ENCODE peak calls at places on chromosomes 16 and 17, in four cellular contexts. Y is breast epithelium; R is PC-3; T is CD8-positive, alpha-beta T cell. S is an unnamed sample. For H3K27me3, the result is how much of the 10 kb centered on the place peaks cover.

GRCh38 chr17:82497483-82498405 is 21.8 kb upstream of the FOXK2 start:
- DNase-seq in Y (no peak), R (peak), T (peak), S (no peak)

GRCh38 chr16:81836279-81837054 is 57.4 kb downstream of the PLCG2 start:
- DNase-seq in Y (no peak), R (no peak), T (no peak), S (no peak)

GRCh38 chr17:76394166-76394565 is 9.8 kb downstream of the SPHK1 start:
- DNase-seq in Y (no peak), R (peak), T (no peak), S (no peak)

GRCh38 chr16:81180578-81180977 is 57.9 kb upstream of the BCO1 start:
- DNase-seq in Y (no peak), R (no peak), T (no peak), S (no peak)

GRCh38 chr16:81480856-81481821 is 36.5 kb downstream of the CMIP start:
- DNase-seq in Y (no peak), R (no peak), T (no peak), S (no peak)

GRCh38 chr17:77455111-77455877 is 314.5 kb downstream of the SEC14L1 start:
- DNase-seq in Y (no peak), R (no peak), T (no peak), S (no peak)

GRCh38 chr17:8408371-8408770 is 10.7 kb upstream of the RNF222 start:
- DNase-seq in Y (no peak), R (peak), T (no peak), S (no peak)

GRCh38 chr16:66604376-66605176 is at the start of gene CMTM3:
- DNase-seq in Y (no peak), R (peak), T (peak), S (no peak)

GRCh38 chr16:86091976-86092375 is 193.0 kb downstream of the IRF8 start:
- DNase-seq in Y (peak), R (no peak), T (no peak), S (peak)

GRCh38 chr16:3145660-3146059 is 10.8 kb downstream of the ZNF213 start:
- DNase-seq in Y (no peak), R (no peak), T (no peak), S (no peak)

GRCh38 chr17:63247706-63248105 is 198.4 kb downstream of the CYB561 start:
- DNase-seq in Y (no peak), R (no peak), T (no peak), S (no peak)

GRCh38 chr17:79164408-79164807 is 89.8 kb downstream of the ENGASE start:
- DNase-seq in Y (no peak), R (no peak), T (no peak), S (no peak)

GRCh38 chr16:12752159-12752558 is 51.5 kb downstream of the CPPED1 start:
- DNase-seq in Y (no peak), R (no peak), T (no peak), S (no peak)

GRCh38 chr16:3058173-3059030 is 7.0 kb upstream of the IL32 start:
- DNase-seq in Y (peak), R (peak), T (peak), S (peak)

GRCh38 chr17:75517277-75517865 is 1.0 kb downstream of the TSEN54 start:
- DNase-seq in Y (no peak), R (peak), T (peak), S (no peak)

GRCh38 chr17:76266244-76266938 is 1.2 kb downstream of the UBALD2 start:
- DNase-seq in Y (no peak), R (no peak), T (no peak), S (no peak)

GRCh38 chr17:66393038-66393437 is 90.6 kb downstream of the PRKCA start:
- DNase-seq in Y (no peak), R (no peak), T (no peak), S (no peak)

GRCh38 chr17:48526986-48527741 is 3.6 kb downstream of the HOXB1 start:
- DNase-seq in Y (no peak), R (no peak), T (peak), S (no peak)

GRCh38 chr17:75317671-75318070 is 28.4 kb upstream of the SLC25A19 start:
- DNase-seq in Y (no peak), R (no peak), T (no peak), S (no peak)

GRCh38 chr17:57944796-57945362 is 10.3 kb downstream of the CUEDC1 start:
- DNase-seq in Y (no peak), R (no peak), T (no peak), S (no peak)

GRCh38 chr17:51166198-51166986 is at the start of gene NME2:
- DNase-seq in Y (peak), R (peak), T (peak), S (peak)

GRCh38 chr17:9170822-9171221 is 149.5 kb downstream of the NTN1 start:
- DNase-seq in Y (no peak), R (no peak), T (no peak), S (no peak)

GRCh38 chr16:1021553-1022160 is 40.1 kb downstream of the SOX8 start:
- DNase-seq in Y (no peak), R (no peak), T (no peak), S (no peak)

GRCh38 chr17:80218391-80218790 is 1.7 kb downstream of the SGSH start:
- DNase-seq in Y (no peak), R (no peak), T (no peak), S (no peak)

GRCh38 chr16:22843122-22843521 is 29.2 kb downstream of the HS3ST2 start:
- DNase-seq in Y (no peak), R (no peak), T (no peak), S (no peak)

GRCh38 chr17:38563362-38564253 is 42.1 kb downstream of the SRCIN1 start:
- DNase-seq in Y (no peak), R (no peak), T (no peak), S (no peak)

GRCh38 chr17:38565853-38566665 is 39.7 kb downstream of the SRCIN1 start:
- DNase-seq in Y (no peak), R (no peak), T (no peak), S (no peak)

GRCh38 chr17:38564254-38564605 is 41.5 kb downstream of the SRCIN1 start:
- DNase-seq in Y (no peak), R (no peak), T (no peak), S (no peak)

GRCh38 chr17:38562903-38563302 is 42.8 kb downstream of the SRCIN1 start:
- DNase-seq in Y (no peak), R (no peak), T (no peak), S (no peak)

DNA sequence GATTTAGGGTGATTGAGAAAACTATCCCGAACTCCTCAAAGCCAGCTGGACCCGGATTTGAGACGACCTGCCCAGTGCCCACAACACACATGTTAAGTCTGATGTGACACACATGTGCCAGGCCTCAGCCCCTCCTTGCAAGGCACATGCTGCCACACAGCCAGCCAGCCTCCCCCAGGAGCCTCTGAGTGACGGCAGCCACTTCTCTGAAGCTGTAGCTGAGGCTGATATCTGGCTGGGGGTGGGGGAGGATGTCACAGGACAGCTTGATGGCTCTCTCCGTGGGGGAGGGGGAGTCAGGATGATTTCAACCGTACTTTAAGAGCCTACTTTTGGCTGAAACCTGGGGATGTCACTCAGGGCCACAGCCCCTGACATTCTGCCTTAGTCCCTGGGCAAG is 40.9 kb downstream of the SRCIN1 start:
- DNase-seq in Y (no peak), R (no peak), T (no peak), S (no peak)
- H3K27me3 ChIP-seq in Y (under half), R (under half), T (half or more), S (under half)

DNA sequence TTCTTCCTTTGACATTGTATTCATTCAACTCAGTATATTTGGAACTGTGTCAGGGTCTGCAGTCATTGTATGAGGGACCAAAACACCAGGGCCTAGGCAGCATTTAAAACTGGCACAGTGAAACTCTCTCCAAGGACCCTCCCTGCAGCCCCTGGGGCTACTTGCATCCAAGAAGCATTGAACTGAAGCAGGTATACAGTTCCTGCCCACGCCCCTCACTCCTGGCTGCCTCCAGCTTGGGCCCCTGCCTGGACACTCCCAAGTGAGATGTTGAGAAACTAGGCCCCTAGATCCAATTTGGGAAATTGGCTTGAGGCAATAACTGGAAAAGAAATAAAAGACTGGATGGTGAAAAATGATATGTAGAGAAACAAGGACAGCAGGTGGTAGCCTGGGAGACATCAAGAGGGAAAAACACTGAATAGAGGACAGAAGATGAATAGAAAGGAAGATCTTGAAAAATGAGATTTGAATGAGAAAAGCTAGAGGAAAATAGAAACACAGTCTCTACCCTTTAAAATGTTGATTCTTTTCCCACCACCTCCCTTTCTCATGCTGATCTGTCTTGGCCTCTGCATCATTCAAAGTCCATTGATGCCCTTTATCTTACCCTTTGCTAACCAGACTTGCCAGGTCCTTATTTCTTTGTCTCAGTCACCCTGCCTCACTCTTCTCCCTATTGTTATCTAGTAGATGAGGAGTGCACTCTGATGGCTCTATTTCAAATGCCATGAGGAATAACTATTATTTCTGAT is 368.8 kb upstream of the CDH8 start:
- DNase-seq in Y (no peak), R (no peak), T (no peak), S (no peak)
- TF ChIP-seq CTCF in Y (no peak), R (no peak), T (no peak), S (no peak)

DNA sequence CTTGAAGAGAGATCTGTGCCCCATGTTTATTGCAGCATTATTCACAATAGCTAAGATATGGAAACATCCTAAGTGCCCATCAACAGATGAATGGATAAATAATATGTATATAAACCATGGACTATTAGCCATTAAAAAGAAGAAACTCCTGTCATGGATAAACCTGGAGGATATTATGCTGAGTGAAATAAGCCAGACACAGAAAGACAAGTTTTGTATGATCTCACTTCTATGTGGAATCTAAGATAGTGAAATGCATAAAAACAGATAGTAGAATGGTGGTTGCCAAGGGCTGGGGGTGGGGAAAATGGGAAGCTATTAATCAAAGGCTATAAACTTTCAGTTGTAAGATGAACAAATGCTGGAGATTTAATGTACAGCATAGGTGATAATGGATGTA is 19.9 kb upstream of the HEATR6 start:
- DNase-seq in Y (no peak), R (no peak), T (no peak), S (no peak)
- H3K27me3 ChIP-seq in Y (under half), R (under half), T (under half), S (under half)

DNA sequence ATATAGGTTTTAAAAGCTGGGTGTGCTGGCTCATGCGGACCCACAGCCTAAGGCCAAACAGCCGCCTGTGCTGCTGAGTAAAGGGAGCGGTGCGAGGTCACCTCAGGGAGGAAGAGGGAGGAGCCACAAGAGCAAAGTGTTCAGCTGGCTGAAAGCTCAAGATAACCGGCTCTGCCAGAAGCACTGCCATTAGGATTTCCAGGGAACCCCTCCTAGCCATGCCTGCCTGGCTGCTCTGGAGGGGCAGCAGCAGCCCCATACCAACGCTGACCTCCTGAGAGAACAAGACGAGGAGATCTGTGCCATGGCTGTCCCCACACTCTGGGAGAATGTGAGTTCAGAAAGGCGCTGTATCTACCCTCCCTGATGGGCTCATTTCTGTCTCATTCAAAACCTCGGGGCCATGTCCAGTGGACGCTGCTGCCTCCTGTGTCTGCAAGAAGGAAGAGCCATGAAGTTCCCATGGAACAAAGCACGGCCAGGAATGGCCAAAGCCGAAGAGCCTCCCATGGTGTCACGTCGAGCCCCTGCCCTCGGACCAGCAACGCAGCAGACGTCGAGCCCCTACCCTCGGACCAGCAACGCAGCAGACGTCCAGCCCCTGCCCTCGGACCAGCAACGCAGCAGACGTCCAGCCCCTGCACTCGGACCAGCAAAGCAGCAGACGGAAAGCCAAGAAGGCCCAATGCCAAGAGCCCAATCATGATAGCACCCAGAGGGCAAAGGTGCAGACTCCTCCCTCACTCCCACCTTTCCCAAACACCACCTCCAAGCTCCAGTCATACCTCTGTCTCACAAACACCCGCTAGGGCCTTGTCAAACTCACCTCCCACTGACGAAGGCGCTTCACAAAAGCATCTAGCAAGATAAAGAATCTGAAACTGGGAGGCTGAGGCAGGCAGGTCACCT is 107.0 kb downstream of the ANKRD11 start:
- DNase-seq in Y (peak), R (peak), T (peak), S (no peak)
- TF ChIP-seq CTCF in Y (no peak), R (no peak), T (no peak), S (no peak)

DNA sequence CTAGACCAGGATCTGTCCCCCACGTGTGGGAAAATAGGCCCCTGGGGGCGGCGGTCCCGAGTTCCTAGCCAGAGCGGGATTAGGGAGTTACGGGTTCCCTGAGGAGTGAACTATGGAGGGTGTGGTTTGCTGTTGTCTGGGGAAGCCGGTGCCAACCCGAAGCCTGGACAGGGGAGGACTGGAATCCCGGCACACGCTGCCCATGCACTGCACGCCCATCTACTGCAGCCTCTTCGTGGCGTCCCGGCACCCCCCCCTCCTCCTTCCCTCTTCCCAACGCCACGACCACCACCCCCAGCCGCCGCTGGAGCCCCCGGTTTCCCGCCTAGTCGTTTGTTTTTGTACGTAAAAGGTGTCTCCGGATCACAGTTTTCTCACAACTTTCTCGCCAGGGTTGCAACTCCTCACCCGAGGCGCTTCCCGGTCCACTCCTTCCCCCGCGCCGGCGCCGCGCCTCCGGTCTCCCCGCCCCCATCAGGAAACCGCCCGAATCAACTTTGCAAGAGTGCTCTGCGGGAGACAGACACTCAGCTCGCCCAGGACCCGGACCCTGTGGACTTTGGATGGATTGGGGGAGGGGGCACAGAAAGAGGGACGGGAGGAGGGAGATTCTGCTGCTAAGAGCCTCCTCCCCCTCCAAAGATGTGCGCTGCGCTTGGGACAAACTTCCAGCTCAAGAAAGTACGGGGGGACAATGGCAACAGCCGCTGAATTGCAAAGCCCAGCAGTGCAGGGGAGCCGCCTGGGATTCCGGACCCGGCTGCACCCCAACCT is 1.4 kb upstream of the LHX1 start:
- DNase-seq in Y (no peak), R (no peak), T (no peak), S (no peak)
- H3K27me3 ChIP-seq in Y (half or more), R (half or more), T (half or more), S (half or more)

DNA sequence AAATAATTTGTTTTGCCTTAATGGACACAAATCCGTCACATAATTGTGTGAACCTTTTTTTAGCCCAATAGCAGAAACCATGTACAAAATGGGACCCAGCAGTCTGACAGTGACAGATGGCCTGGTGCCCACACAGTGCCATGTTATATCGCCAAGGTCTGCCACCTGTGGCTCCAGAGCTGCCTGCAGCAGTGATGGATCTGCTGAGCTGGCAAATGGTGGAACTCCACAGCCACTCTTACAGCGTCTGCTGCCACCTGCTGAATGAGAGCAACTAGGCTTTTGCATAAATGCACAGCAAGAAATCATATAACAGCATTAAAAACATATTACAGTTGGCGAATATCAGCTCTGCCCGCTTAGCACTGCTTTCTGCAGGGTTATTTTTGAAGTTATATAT is 59.4 kb downstream of the NUP93 start:
- DNase-seq in Y (no peak), R (peak), T (no peak), S (no peak)
- TF ChIP-seq CTCF in Y (no peak), R (peak), T (peak), S (no peak)

GRCh38 chr17:38566666-38567031 is 39.1 kb downstream of the SRCIN1 start:
- DNase-seq in Y (no peak), R (no peak), T (no peak), S (no peak)
- H3K27me3 ChIP-seq in Y (under half), R (under half), T (half or more), S (under half)

DNA sequence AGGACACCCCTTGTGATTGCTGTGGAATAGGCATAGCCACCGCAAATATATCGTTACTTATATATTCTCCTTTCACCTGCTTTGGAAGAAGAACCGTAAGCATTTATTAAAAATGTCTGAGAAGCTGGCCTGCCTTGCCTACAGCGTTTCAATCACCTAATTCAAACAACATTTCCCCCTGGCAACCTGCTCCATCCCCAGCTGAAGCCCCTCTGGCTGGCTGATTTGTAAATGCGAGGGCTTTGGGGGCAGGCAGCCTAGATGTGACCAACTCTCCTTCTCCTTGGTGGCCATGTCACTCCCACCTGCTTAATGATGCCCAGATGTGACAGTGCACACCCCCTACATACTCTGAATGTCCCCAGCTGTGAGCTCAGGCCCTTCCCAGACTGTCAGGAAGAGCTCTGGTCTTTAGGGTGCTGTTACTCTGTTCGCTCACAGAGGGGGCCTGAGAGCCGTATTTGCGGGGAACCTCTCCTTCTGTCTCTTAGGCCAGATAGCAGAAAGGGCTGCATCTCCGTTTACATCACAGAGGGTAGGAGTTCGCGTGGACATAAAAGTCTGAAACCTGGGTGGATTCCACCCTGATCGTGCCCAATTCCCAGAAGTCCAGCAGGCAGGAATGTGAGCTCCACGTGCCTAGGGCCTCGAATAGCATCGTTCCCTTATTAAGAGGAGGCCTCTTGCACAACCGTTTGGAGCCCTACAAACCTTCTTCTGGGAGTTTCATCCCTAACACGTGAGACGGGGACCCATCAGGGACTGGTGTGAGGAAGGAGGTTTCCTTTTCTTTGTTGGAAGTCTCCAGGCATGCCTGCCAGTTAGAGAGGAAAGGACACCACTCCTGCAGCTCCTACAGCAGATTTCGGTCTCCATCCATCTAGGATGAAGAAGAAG is 2.4 kb upstream of the SDK2 start:
- DNase-seq in Y (no peak), R (no peak), T (peak), S (no peak)
- TF ChIP-seq CTCF in Y (peak), R (peak), T (peak), S (peak)